ENCODE peak calls at places on chromosomes 3 and 15, in ten cellular contexts. R is heart left ventricle, D is right cardiac atrium, T is HCT116, V is transverse colon, P is esophagus squamous epithelium, I is coronary artery, N is brain microvascular endothelial cell, Z is cardiac fibroblast, Y is AG09309. S is an unnamed sample.

GRCh38 chr3:177446160-177446559 is 248.9 kb upstream of the TBL1XR1 start:
- DNase-seq in R (no peak), D (no peak), T (no peak), V (peak; percentile 42), P (no peak), I (no peak), N (no peak), Z (no peak), Y (no peak), S (no peak)

GRCh38 chr3:95289295-95289694 is 1226.4 kb downstream of the NSUN3 start:
- DNase-seq in R (no peak), D (no peak), T (no peak), V (no peak), P (no peak), I (no peak), N (peak; percentile 57), Z (peak; percentile 83), Y (no peak), S (no peak)

GRCh38 chr15:27433604-27434003 is 462.6 kb downstream of the GABRG3 start:
- DNase-seq in R (no peak), D (no peak), T (no peak), V (no peak), P (no peak), I (no peak), N (no peak), Z (no peak), Y (no peak), S (no peak)

GRCh38 chr15:27850961-27851636 is 248.0 kb downstream of the OCA2 start:
- DNase-seq in R (no peak), D (no peak), T (no peak), V (no peak), P (no peak), I (no peak), N (no peak), Z (no peak), Y (no peak), S (no peak)

GRCh38 chr15:69593981-69594966 is 141.7 kb downstream of the RPLP1 start:
- DNase-seq in R (peak; percentile 53), D (peak; percentile 82), T (no peak), V (peak; percentile 90), P (no peak), I (peak; percentile 88), N (peak; percentile 18), Z (peak; percentile 54), Y (no peak), S (no peak)

GRCh38 chr3:138314751-138315150 is 14.9 kb downstream of the NME9 start:
- DNase-seq in R (no peak), D (no peak), T (no peak), V (no peak), P (no peak), I (no peak), N (peak; percentile 13), Z (peak; percentile 77), Y (no peak), S (no peak)

GRCh38 chr3:100263583-100263982 is 2.8 kb downstream of the TBC1D23 start:
- DNase-seq in R (no peak), D (no peak), T (no peak), V (no peak), P (no peak), I (no peak), N (no peak), Z (no peak), Y (no peak), S (no peak)

GRCh38 chr3:121295966-121296365 is 249.8 kb downstream of the POLQ start:
- DNase-seq in R (no peak), D (no peak), T (no peak), V (no peak), P (no peak), I (no peak), N (no peak), Z (peak; percentile 59), Y (no peak), S (no peak)

GRCh38 chr3:57755368-57756021 is 614 bp upstream of the SLMAP start:
- DNase-seq in R (peak; percentile 46), D (no peak), T (peak; percentile 68), V (peak; percentile 60), P (no peak), I (no peak), N (no peak), Z (peak; percentile 79), Y (no peak), S (peak; percentile 18)

GRCh38 chr3:98035208-98035607 is at the start of gene GABRR3:
- DNase-seq in R (no peak), D (no peak), T (no peak), V (no peak), P (no peak), I (no peak), N (no peak), Z (no peak), Y (no peak), S (no peak)

GRCh38 chr3:98038241-98038640 is 3.1 kb upstream of the GABRR3 start:
- DNase-seq in R (no peak), D (no peak), T (no peak), V (no peak), P (no peak), I (no peak), N (no peak), Z (peak; percentile 56), Y (no peak), S (peak; percentile 34)

GRCh38 chr3:98041350-98041749 is 6.2 kb upstream of the GABRR3 start:
- DNase-seq in R (no peak), D (no peak), T (no peak), V (no peak), P (no peak), I (no peak), N (no peak), Z (no peak), Y (no peak), S (no peak)

GRCh38 chr3:98038876-98039275 is 3.8 kb upstream of the GABRR3 start:
- DNase-seq in R (no peak), D (no peak), T (no peak), V (no peak), P (no peak), I (no peak), N (no peak), Z (no peak), Y (no peak), S (no peak)

GRCh38 chr3:98039322-98040024 is 4.4 kb upstream of the GABRR3 start:
- DNase-seq in R (peak; percentile 31), D (peak; percentile 16), T (peak; percentile 89), V (peak; percentile 44), P (no peak), I (peak; percentile 75), N (peak; percentile 86), Z (peak; percentile 93), Y (peak; percentile 57), S (peak; percentile 54)
- H3K4me3 ChIP-seq in R (peak overlapping the region; percentile 44), D (peak overlapping the region; percentile 32), T (peak overlapping the region; percentile 49), V (no peak overlapping the region), P (peak overlapping the region; percentile 26), I (peak overlapping the region; percentile 62), N (peak overlapping the region; percentile 49), Z (peak overlapping the region; percentile 48), Y (peak overlapping the region; percentile 49), S (peak overlapping the region; percentile 54)

DNA sequence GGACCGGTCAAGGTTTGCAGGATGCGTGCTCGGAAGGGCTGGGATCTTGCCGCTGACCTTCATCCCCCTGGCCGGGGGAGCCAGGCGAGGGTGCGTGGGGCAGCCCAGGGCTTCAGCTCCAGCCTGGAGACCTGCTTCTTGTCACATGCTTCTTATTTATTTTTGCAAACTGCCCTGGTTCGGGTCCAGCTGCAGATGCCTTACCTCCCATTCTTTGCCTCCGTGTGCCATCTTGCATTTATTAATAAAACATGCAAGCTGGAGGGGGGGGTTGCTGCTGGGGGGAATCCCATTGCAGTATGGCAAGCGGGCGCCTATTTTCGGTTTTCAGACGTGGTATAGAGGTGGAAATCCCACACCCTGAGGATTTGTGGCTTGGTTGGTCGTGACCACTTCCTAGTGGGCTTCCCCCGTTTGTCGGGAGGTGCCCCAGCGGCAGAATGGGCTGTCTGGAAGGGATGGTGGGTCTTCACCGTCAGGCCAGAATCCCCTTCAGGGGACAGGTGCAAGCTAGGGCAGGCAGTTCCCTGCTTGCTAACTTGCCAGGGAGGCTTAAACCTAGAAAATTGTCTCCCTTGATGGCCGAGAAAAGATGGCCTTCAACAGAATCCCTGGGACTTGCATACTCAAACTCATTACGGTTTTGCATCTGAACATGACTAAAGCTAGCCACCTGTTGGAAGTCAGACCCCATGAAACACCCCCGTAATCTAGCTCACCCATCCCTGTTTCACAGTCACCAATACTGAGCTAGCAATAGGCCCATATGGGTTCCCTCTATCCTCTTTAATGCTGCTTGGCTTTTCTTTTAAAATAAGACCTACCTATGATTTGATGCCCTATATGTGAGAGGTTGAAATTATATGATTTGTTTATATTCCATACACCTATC is 559 bp downstream of the TMEM266 start:
- DNase-seq in R (no peak), D (no peak), T (no peak), V (no peak), P (no peak), I (no peak), N (no peak), Z (no peak), Y (no peak), S (no peak)
- H3K4me3 ChIP-seq in R (peak overlapping the region; percentile 59), D (peak overlapping the region; percentile 84), T (peak overlapping the region; percentile 58), V (peak overlapping the region; percentile 44), P (peak overlapping the region; percentile 59), I (peak overlapping the region; percentile 85), N (peak overlapping the region; percentile 51), Z (peak overlapping the region; percentile 46), Y (peak overlapping the region; percentile 47), S (peak overlapping the region; percentile 50)

DNA sequence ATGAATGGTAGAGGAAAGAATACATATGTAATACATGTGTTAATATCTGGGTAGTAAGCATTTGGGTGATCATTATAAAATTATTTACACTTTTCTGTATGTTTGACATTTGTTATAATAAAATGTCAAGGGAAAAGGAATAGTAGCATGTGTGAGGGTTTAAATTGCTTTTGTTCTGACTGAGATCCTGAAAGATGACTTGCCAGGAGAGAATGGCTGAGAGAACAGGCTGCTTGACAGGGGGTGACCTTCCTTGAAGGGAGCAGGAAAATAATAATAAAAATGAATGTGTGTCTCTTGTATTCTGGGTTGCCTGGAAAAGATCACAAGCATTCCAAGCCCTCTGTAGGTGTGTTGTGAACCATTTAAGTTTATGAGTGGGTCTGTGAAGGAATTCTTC is 1178.9 kb downstream of the ZPLD1 start:
- DNase-seq in R (no peak), D (no peak), T (no peak), V (no peak), P (no peak), I (no peak), N (no peak), Z (no peak), Y (no peak), S (no peak)
- H3K4me3 ChIP-seq in R (no peak overlapping the region), D (no peak overlapping the region), T (no peak overlapping the region), V (no peak overlapping the region), P (no peak overlapping the region), I (no peak overlapping the region), N (no peak overlapping the region), Z (no peak overlapping the region), Y (no peak overlapping the region), S (no peak overlapping the region)

DNA sequence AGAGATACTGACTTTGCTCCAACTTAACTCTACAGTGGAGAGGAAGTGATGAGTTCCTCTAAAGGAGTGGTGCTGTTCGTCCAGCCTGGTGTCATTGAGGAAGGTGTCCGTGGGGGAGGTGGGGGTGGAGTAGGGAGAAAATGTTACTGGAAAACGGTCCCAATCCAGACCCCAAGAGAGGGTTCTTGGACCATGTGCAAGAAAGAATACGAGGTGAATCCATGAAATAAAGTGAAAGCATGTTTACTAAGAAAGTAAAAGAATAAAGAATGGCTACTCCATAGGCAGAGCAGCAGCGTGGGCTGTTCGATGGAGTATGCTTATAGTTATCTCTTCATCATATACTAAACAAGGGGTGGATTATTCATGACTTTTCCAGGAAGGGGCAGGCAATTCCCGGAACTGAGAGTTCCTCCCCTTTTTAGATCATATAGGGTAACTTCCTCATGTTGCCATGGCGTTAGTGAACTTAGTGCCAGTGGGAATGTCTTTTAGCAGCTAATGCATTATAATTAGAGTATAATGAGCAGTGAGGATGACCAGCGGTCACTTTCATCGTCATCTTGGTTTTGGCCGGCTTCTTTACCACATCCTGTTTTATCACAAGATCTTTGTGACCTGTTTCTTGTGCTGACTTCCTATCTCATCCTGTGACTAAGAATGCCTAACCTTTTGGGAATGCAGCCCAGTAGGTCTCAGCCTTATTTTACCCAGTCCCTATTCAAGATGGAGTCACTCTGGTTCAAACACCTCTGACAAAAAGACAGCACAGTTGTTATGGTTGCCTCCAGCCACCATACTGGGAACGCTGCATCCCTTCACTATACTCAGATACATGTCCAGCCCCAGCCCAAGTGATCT is 38.6 kb downstream of the CLEC3B start:
- DNase-seq in R (peak; percentile 40), D (no peak), T (peak; percentile 23), V (no peak), P (no peak), I (no peak), N (peak; percentile 74), Z (peak; percentile 84), Y (no peak), S (peak; percentile 41)
- H3K4me3 ChIP-seq in R (peak overlapping the region; percentile 6), D (no peak overlapping the region), T (no peak overlapping the region), V (no peak overlapping the region), P (no peak overlapping the region), I (no peak overlapping the region), N (no peak overlapping the region), Z (no peak overlapping the region), Y (no peak overlapping the region), S (no peak overlapping the region)